ENCODE peak calls at places on chromosomes 16 and 17, in seven cellular contexts. S, A, N, W, J, Z and K are unnamed samples.

GRCh38 chr16:9932919-9933653 is 249.1 kb downstream of the GRIN2A start:
- DNase-seq in S (no peak), A (no peak), N (no peak), W (no peak), J (no peak), Z (no peak), K (no peak)

GRCh38 chr17:47934856-47935255 is 6.5 kb upstream of the PNPO start:
- DNase-seq in S (no peak), A (peak; percentile 45), N (peak; percentile 12), W (no peak), J (no peak), Z (no peak), K (no peak)

GRCh38 chr16:27633721-27634120 is 83.8 kb downstream of the KATNIP start:
- DNase-seq in S (peak; percentile 20), A (no peak), N (no peak), W (no peak), J (no peak), Z (no peak), K (no peak)

GRCh38 chr17:42428141-42428944 is 5.3 kb upstream of the CAVIN1 start:
- DNase-seq in S (peak; percentile 89), A (peak; percentile 99), N (peak; percentile 95), W (peak; percentile 53), J (peak; percentile 98), Z (peak; percentile 74), K (no peak)

GRCh38 chr17:45228985-45229517 is 7.4 kb downstream of the FMNL1 start:
- DNase-seq in S (peak; percentile 82), A (peak; percentile 96), N (peak; percentile 93), W (no peak), J (peak; percentile 58), Z (peak; percentile 74), K (no peak)

GRCh38 chr16:30867747-30868146 is 26.1 kb downstream of the BCL7C start:
- DNase-seq in S (peak; percentile 36), A (no peak), N (peak; percentile 45), W (no peak), J (peak; percentile 7), Z (no peak), K (no peak)

GRCh38 chr17:7557147-7557764 is 1.3 kb upstream of the TNFSF13 start:
- DNase-seq in S (no peak), A (no peak), N (no peak), W (no peak), J (no peak), Z (peak; percentile 74), K (no peak)

GRCh38 chr16:70720431-70721201 is 34.8 kb upstream of the MTSS2 start:
- DNase-seq in S (no peak), A (no peak), N (no peak), W (no peak), J (peak; percentile 66), Z (no peak), K (no peak)

GRCh38 chr16:81714593-81714992 is 64.5 kb upstream of the PLCG2 start:
- DNase-seq in S (no peak), A (no peak), N (no peak), W (no peak), J (no peak), Z (no peak), K (no peak)

GRCh38 chr17:43998552-43998951 is 5.9 kb upstream of the NAGS start:
- DNase-seq in S (no peak), A (peak; percentile 66), N (no peak), W (no peak), J (no peak), Z (no peak), K (no peak)

GRCh38 chr17:72924181-72924580 is 168.3 kb downstream of the SLC39A11 start:
- DNase-seq in S (no peak), A (no peak), N (no peak), W (no peak), J (no peak), Z (no peak), K (no peak)

GRCh38 chr17:72920513-72920912 is 172.0 kb downstream of the SLC39A11 start:
- DNase-seq in S (no peak), A (no peak), N (no peak), W (no peak), J (no peak), Z (no peak), K (no peak)

GRCh38 chr17:72926171-72926570 is 166.3 kb downstream of the SLC39A11 start:
- DNase-seq in S (no peak), A (peak; percentile 41), N (no peak), W (no peak), J (no peak), Z (no peak), K (no peak)

GRCh38 chr17:72927146-72927545 is 165.3 kb downstream of the SLC39A11 start:
- DNase-seq in S (no peak), A (no peak), N (no peak), W (no peak), J (no peak), Z (no peak), K (no peak)

GRCh38 chr17:72922223-72922622 is 170.3 kb downstream of the SLC39A11 start:
- DNase-seq in S (no peak), A (no peak), N (no peak), W (no peak), J (no peak), Z (no peak), K (no peak)
- H3K23ac ChIP-seq in S (no peak overlapping the region), A (no peak overlapping the region), N (no peak overlapping the region), W (no peak overlapping the region), J (no peak overlapping the region), Z (no peak overlapping the region), K (no peak overlapping the region)

GRCh38 chr16:78264642-78265041 is 165.2 kb downstream of the WWOX start:
- DNase-seq in S (no peak), A (no peak), N (no peak), W (no peak), J (no peak), Z (no peak), K (no peak)
- H3K23ac ChIP-seq in S (no peak overlapping the region), A (no peak overlapping the region), N (no peak overlapping the region), W (no peak overlapping the region), J (no peak overlapping the region), Z (no peak overlapping the region), K (no peak overlapping the region)

DNA sequence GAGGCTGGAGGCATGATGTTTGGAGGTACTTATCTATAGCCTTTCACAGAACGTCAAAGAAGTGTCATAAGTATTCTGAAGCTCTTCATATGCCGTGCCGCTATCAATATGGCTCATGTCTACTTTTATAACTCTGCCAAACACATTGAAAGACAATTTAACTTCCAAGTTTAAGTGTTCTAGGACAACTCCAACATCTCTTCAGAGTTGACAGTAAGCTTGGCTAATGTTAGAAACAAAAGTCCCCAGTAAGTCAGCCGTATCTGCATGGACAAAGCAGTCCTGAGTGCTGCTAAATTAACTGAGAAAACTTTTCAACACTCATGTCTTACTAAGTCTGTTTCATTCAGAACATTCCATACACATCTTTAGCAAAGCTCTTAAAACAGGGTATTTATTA is 32.2 kb downstream of the GRB2 start:
- DNase-seq in S (no peak), A (no peak), N (no peak), W (no peak), J (no peak), Z (no peak), K (no peak)
- H3K23ac ChIP-seq in S (no peak overlapping the region), A (no peak overlapping the region), N (no peak overlapping the region), W (no peak overlapping the region), J (no peak overlapping the region), Z (no peak overlapping the region), K (no peak overlapping the region)

GRCh38 chr16:51670527-51670926 is 519.5 kb upstream of the SALL1 start:
- DNase-seq in S (peak; percentile 90), A (no peak), N (no peak), W (peak; percentile 29), J (no peak), Z (no peak), K (no peak)

GRCh38 chr16:51666074-51666473 is 515.0 kb upstream of the SALL1 start:
- DNase-seq in S (no peak), A (no peak), N (no peak), W (no peak), J (no peak), Z (no peak), K (no peak)

GRCh38 chr16:51666821-51667220 is 515.8 kb upstream of the SALL1 start:
- DNase-seq in S (no peak), A (no peak), N (peak; percentile 4), W (no peak), J (no peak), Z (no peak), K (no peak)

GRCh38 chr16:51665599-51665998 is 514.5 kb upstream of the SALL1 start:
- DNase-seq in S (no peak), A (no peak), N (no peak), W (no peak), J (no peak), Z (no peak), K (no peak)
- H3K23ac ChIP-seq in S (no peak overlapping the region), A (no peak overlapping the region), N (no peak overlapping the region), W (no peak overlapping the region), J (no peak overlapping the region), Z (no peak overlapping the region), K (no peak overlapping the region)

GRCh38 chr17:18978050-18978449 is 26.1 kb downstream of the SLC5A10 start:
- DNase-seq in S (no peak), A (no peak), N (no peak), W (no peak), J (no peak), Z (no peak), K (no peak)
- H3K23ac ChIP-seq in S (no peak overlapping the region), A (no peak overlapping the region), N (no peak overlapping the region), W (peak overlapping the region; percentile 34), J (no peak overlapping the region), Z (no peak overlapping the region), K (no peak overlapping the region)

GRCh38 chr16:65698943-65699342 is 577.1 kb upstream of the CDH11 start:
- DNase-seq in S (peak; percentile 8), A (no peak), N (peak; percentile 5), W (no peak), J (no peak), Z (no peak), K (no peak)

GRCh38 chr16:65700599-65700998 is 578.7 kb upstream of the CDH11 start:
- DNase-seq in S (peak; percentile 53), A (no peak), N (no peak), W (no peak), J (peak; percentile 12), Z (no peak), K (no peak)

GRCh38 chr16:65702707-65703402 is 581.0 kb upstream of the CDH11 start:
- DNase-seq in S (peak; percentile 32), A (no peak), N (no peak), W (no peak), J (peak; percentile 2), Z (no peak), K (no peak)

GRCh38 chr16:65710107-65710506 is 588.2 kb upstream of the CDH11 start:
- DNase-seq in S (no peak), A (no peak), N (no peak), W (no peak), J (no peak), Z (no peak), K (no peak)

DNA sequence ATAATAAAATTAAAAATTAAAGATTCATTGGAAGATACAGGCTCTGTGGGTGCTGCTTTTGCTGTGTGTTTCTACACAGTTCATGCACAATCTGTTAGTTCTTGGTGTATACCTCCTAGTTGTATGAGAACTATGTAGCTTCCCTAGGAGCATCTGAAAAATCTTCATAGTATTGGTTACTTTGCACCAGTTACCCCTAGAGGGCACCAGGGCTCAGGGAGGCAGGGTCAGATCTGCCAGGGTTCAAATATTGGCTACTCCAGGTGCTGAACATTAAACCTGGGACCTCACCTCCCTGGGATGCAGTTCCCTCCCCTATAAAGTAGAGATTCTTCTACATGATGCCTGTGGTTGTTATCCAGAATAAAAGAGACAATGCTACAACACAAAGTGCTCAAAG is 583.0 kb upstream of the CDH11 start:
- DNase-seq in S (peak; percentile 27), A (no peak), N (no peak), W (no peak), J (peak; percentile 4), Z (no peak), K (no peak)
- H3K23ac ChIP-seq in S (no peak overlapping the region), A (no peak overlapping the region), N (no peak overlapping the region), W (no peak overlapping the region), J (no peak overlapping the region), Z (no peak overlapping the region), K (no peak overlapping the region)

GRCh38 chr16:88387177-88387576 is 4.4 kb downstream of the ZNF469 start:
- DNase-seq in S (no peak), A (peak; percentile 50), N (no peak), W (no peak), J (no peak), Z (no peak), K (no peak)
- H3K23ac ChIP-seq in S (no peak overlapping the region), A (peak overlapping the region; percentile 71), N (no peak overlapping the region), W (peak overlapping the region; percentile 91), J (no peak overlapping the region), Z (no peak overlapping the region), K (no peak overlapping the region)